ENCODE peak calls at places on chromosomes 7 and 10, in eight cellular contexts. V is neural crest cell; Z is AG10803; M is activated CD4-positive, alpha-beta T cell treated with anti-CD3 and anti-CD28 coated beads, Interleukin-2, amount 50 U/mL, for 1 hour; K is Peyer's patch; Q is fibroblast of mammary gland; O is omental fat pad; I is chondrocyte. P is an unnamed sample.

GRCh38 chr7:33982425-33982786 is 77.1 kb downstream of the BMPER start:
- DNase-seq in I (no peak), K (no peak), Z (no peak), V (no peak), O (no peak), M (no peak), Q (no peak), P (no peak)

GRCh38 chr10:36256905-36257304 is 614.8 kb upstream of the FZD8 start:
- DNase-seq in V (no peak), K (no peak), M (no peak), Z (peak; percentile 76), I (no peak), Q (peak; percentile 71), O (no peak), P (no peak)

GRCh38 chr7:7556852-7557251 is 9.8 kb upstream of the MIOS start:
- DNase-seq in O (no peak), M (no peak), Q (no peak), K (no peak), I (no peak), Z (no peak), V (no peak), P (no peak)

GRCh38 chr7:39430441-39430840 is 135.8 kb upstream of the YAE1 start:
- DNase-seq in V (no peak), Q (no peak), K (no peak), M (no peak), Z (no peak), O (no peak), I (no peak), P (no peak)

GRCh38 chr7:48089415-48089975 is 430 bp downstream of the UPP1 start:
- DNase-seq in I (no peak), Z (no peak), M (peak; percentile 59), V (no peak), O (no peak), Q (no peak), K (no peak), P (no peak)

GRCh38 chr10:68280750-68281149 is 48.8 kb upstream of the ATOH7 start:
- DNase-seq in Z (no peak), Q (no peak), V (no peak), I (no peak), O (no peak), K (no peak), M (no peak), P (no peak)

GRCh38 chr7:1193593-1194424 is 33.8 kb upstream of the ZFAND2A start:
- DNase-seq in Z (peak; percentile 53), Q (peak; percentile 33), K (peak; percentile 69), M (peak; percentile 35), O (no peak), I (no peak), V (no peak), P (peak; percentile 65)

GRCh38 chr10:48604408-48605263 is at the start of gene ARHGAP22:
- DNase-seq in Z (peak; percentile 34), K (peak; percentile 61), V (peak; percentile 8), O (peak; percentile 37), M (no peak), I (no peak), Q (peak; percentile 49), P (no peak)

GRCh38 chr7:90944021-90944420 is 320.2 kb upstream of the FZD1 start:
- DNase-seq in M (no peak), V (no peak), Q (peak; percentile 52), I (no peak), K (no peak), Z (no peak), O (no peak), P (no peak)

GRCh38 chr10:124906551-124907001 is 35.3 kb upstream of the ZRANB1 start:
- DNase-seq in K (no peak), Q (peak; percentile 90), O (no peak), I (no peak), Z (peak; percentile 94), V (no peak), M (no peak), P (no peak)

GRCh38 chr10:70589762-70590662 is 12.5 kb downstream of the PRF1 start:
- DNase-seq in O (no peak), Q (peak; percentile 77), Z (peak; percentile 23), M (no peak), V (no peak), K (no peak), I (no peak), P (peak; percentile 33)

GRCh38 chr10:94102436-94102835 is 108.7 kb downstream of the PLCE1 start:
- DNase-seq in O (no peak), K (no peak), I (no peak), Z (no peak), V (no peak), M (no peak), Q (no peak), P (no peak)

GRCh38 chr10:34475222-34475621 is 339.9 kb downstream of the PARD3 start:
- DNase-seq in Z (no peak), K (no peak), I (no peak), O (no peak), Q (no peak), M (no peak), V (no peak), P (no peak)

GRCh38 chr10:86376403-86376802 is 9.8 kb upstream of the GRID1 start:
- DNase-seq in M (no peak), V (no peak), I (no peak), O (no peak), Q (no peak), Z (no peak), K (no peak), P (peak; percentile 52)

GRCh38 chr10:102646610-102647432 is 2.5 kb downstream of the TRIM8 start:
- DNase-seq in O (no peak), M (peak; percentile 51), Q (peak; percentile 44), V (no peak), K (peak; percentile 70), I (peak; percentile 56), Z (peak; percentile 73), P (no peak)

GRCh38 chr7:20350518-20350951 is 19.8 kb downstream of the ITGB8 start:
- DNase-seq in K (no peak), V (no peak), Q (no peak), M (no peak), O (no peak), Z (peak; percentile 23), I (no peak), P (no peak)

GRCh38 chr10:75651452-75651851 is 220.0 kb downstream of the LRMDA start:
- DNase-seq in O (no peak), M (no peak), Z (peak; percentile 21), Q (peak; percentile 38), V (no peak), I (no peak), K (no peak), P (no peak)

GRCh38 chr7:27217951-27218350 is 18.1 kb upstream of the HOXA13 start:
- DNase-seq in K (no peak), Q (no peak), Z (no peak), O (no peak), V (no peak), I (no peak), M (no peak), P (no peak)

GRCh38 chr7:64431838-64432237 is 118.1 kb downstream of the ZNF736 start:
- DNase-seq in V (no peak), O (no peak), K (no peak), Q (no peak), Z (no peak), I (no peak), M (no peak), P (no peak)

GRCh38 chr7:151123485-151124204 is 37.4 kb downstream of the AGAP3 start:
- DNase-seq in M (peak; percentile 85), I (no peak), V (peak; percentile 85), Q (peak; percentile 77), O (peak; percentile 75), K (peak; percentile 88), Z (peak; percentile 72), P (peak; percentile 93)

P was measured in activated CD8-positive, alpha-beta memory T cell treated with anti-CD3 and anti-CD28 coated beads, Interleukin-2, amount 50 U/mL, for 48 hours.